ENCODE peak calls at places on chromosomes 5 and 9, in seven cellular contexts. H, Z, G, K, T, J and E are unnamed samples.

GRCh38 chr5:167030500-167031120 is 1260.8 kb upstream of the WWC1 start:
- DNase-seq in J (no peak), H (no peak), T (no peak), K (no peak), Z (no peak), G (peak; percentile 21), E (peak; percentile 17)

GRCh38 chr5:157109744-157110143 is 900 bp upstream of the HAVCR2 start:
- DNase-seq in G (no peak), J (no peak), T (no peak), K (peak; percentile 22), H (peak; percentile 19), Z (no peak), E (no peak)

GRCh38 chr9:78301466-78301865 is 4.5 kb downstream of the PSAT1 start:
- DNase-seq in Z (no peak), J (no peak), K (no peak), H (no peak), G (no peak), T (no peak), E (no peak)

GRCh38 chr9:83965350-83966208 is 14.4 kb downstream of the HNRNPK start:
- DNase-seq in T (no peak), G (peak; percentile 17), K (no peak), Z (no peak), J (no peak), H (no peak), E (no peak)

GRCh38 chr5:31361234-31361633 is 167.7 kb downstream of the CDH6 start:
- DNase-seq in K (no peak), H (no peak), J (no peak), G (peak; percentile 76), Z (no peak), T (peak; percentile 92), E (peak; percentile 19)

GRCh38 chr5:55030676-55031445 is 6.8 kb downstream of the GZMK start:
- DNase-seq in K (no peak), Z (no peak), G (no peak), J (no peak), T (no peak), H (no peak), E (no peak)

GRCh38 chr5:93460286-93460685 is 120.7 kb downstream of the NR2F1-AS1 start:
- DNase-seq in G (no peak), Z (no peak), H (no peak), K (no peak), J (no peak), T (no peak), E (no peak)

GRCh38 chr5:80254767-80255424 is 952 bp downstream of the SERINC5 start:
- DNase-seq in G (no peak), T (no peak), Z (no peak), H (peak; percentile 42), K (peak; percentile 27), J (peak; percentile 75), E (peak; percentile 25)

GRCh38 chr9:14170973-14171596 is 142.9 kb downstream of the NFIB start:
- DNase-seq in T (peak; percentile 61), Z (no peak), K (no peak), H (no peak), J (no peak), G (peak; percentile 71), E (peak; percentile 65)

GRCh38 chr9:133707761-133708122 is 30.4 kb downstream of the SARDH start:
- DNase-seq in H (no peak), J (no peak), Z (peak; percentile 14), T (no peak), G (no peak), K (no peak), E (no peak)

GRCh38 chr9:81822967-81823366 is 105.3 kb upstream of the SPATA31D4 start:
- DNase-seq in G (peak; percentile 44), T (no peak), H (no peak), K (no peak), Z (no peak), J (no peak), E (no peak)

GRCh38 chr5:93186031-93186682 is 394.9 kb downstream of the NR2F1-AS1 start:
- DNase-seq in Z (no peak), H (no peak), J (no peak), K (no peak), G (peak; percentile 78), T (peak; percentile 34), E (no peak)

GRCh38 chr5:95759005-95759404 is 27.9 kb downstream of the RHOBTB3 start:
- DNase-seq in Z (no peak), H (no peak), G (no peak), K (no peak), J (no peak), T (no peak), E (peak; percentile 45)

GRCh38 chr5:176882566-176882900 is 16.6 kb downstream of the HK3 start:
- DNase-seq in H (no peak), G (no peak), T (peak; percentile 12), J (no peak), K (no peak), Z (no peak), E (no peak)

GRCh38 chr9:136951541-136952353 is at the start of gene LCN12:
- DNase-seq in T (no peak), G (no peak), K (no peak), H (no peak), Z (no peak), J (no peak), E (no peak)

GRCh38 chr9:137310190-137311052 is 8.3 kb upstream of the NRARP start:
- DNase-seq in T (no peak), J (peak; percentile 53), G (no peak), K (peak; percentile 50), H (no peak), Z (no peak), E (peak; percentile 67)

GRCh38 chr9:93897075-93897970 is 57.8 kb downstream of the BARX1 start:
- DNase-seq in T (no peak), J (peak; percentile 31), K (no peak), H (no peak), G (no peak), Z (no peak), E (no peak)